ENCODE peak calls at places on chromosomes 16 and 17, in five cellular contexts. O is neural crest cell; A is activated CD4-positive, CD25-positive, alpha-beta regulatory T cell; Y is COR-L47; Z is activated effector memory CD4-positive, alpha-beta T cell treated with anti-CD3 and anti-CD28 coated beads, Interleukin-2, amount 50 U/mL, for 16 hours. B is an unnamed sample.
A peak's percentile ranks its signal among the peaks of the same experiment; 100 is the strongest.

GRCh38 chr16:19359556-19359955 is 58.1 kb upstream of the TMC5 start:
- DNase-seq in Y (no peak), Z (no peak), O (no peak), A (no peak), B (no peak)

GRCh38 chr16:58638148-58639036 is 8.8 kb upstream of the CNOT1 start:
- DNase-seq in A (no peak), Y (no peak), O (no peak), Z (no peak), B (no peak)

GRCh38 chr16:1145383-1146100 is 7.4 kb upstream of the CACNA1H start:
- DNase-seq in A (no peak), Z (no peak), O (no peak), Y (peak; percentile 69), B (no peak)

GRCh38 chr16:55710466-55710865 is 54.7 kb downstream of the SLC6A2 start:
- DNase-seq in O (no peak), A (no peak), Z (no peak), Y (no peak), B (no peak)

GRCh38 chr16:58938856-58939255 is 204.7 kb upstream of the GOT2 start:
- DNase-seq in Z (no peak), O (no peak), A (no peak), Y (no peak), B (no peak)

GRCh38 chr17:58758890-58759289 is 3.2 kb downstream of the PPM1E start:
- DNase-seq in Z (no peak), A (no peak), O (no peak), Y (no peak), B (no peak)

GRCh38 chr17:32625971-32626370 is 139.2 kb downstream of the CDK5R1 start:
- DNase-seq in O (no peak), A (no peak), Z (no peak), Y (peak; percentile 63), B (no peak)

GRCh38 chr16:8673611-8674412 is 605 bp upstream of the ABAT start:
- DNase-seq in Z (no peak), A (peak; percentile 43), Y (no peak), O (no peak), B (no peak)

GRCh38 chr17:80962356-80963329 is 29.0 kb upstream of the CHMP6 start:
- DNase-seq in Z (no peak), O (no peak), Y (no peak), A (no peak), B (no peak)

GRCh38 chr16:56793504-56793903 is 63.6 kb downstream of the NUP93 start:
- DNase-seq in A (no peak), O (no peak), Y (peak; percentile 25), Z (no peak), B (no peak)

GRCh38 chr16:14286381-14287230 is 215.5 kb downstream of the MRTFB start:
- DNase-seq in A (no peak), O (no peak), Y (no peak), Z (peak; percentile 79), B (no peak)

B was measured in T-helper 22 cell.